ENCODE peak calls at places on chromosomes 11 and 22, in seven cellular contexts. K is amniotic stem cell; Q is Calu3; S is fibroblast of lung; J is pancreas; B is stimulated activated CD8-positive, alpha-beta memory T cell treated with anti-CD3 and anti-CD28 coated beads, Interleukin-4, amount 100 ng/mL, for 48 hours; V is Panc1. Y is an unnamed sample.

GRCh38 chr11:103744496-103745153 is 291.8 kb upstream of the DDI1 start:
- DNase-seq in B (no peak), J (no peak), Q (no peak), S (peak), K (no peak), V (no peak), Y (no peak)

GRCh38 chr11:110526323-110526722 is 96.6 kb downstream of the FDX1 start:
- DNase-seq in S (no peak), V (no peak), B (no peak), J (no peak), K (no peak), Q (no peak), Y (no peak)

GRCh38 chr11:102500829-102501228 is 29.7 kb downstream of the MMP7 start:
- DNase-seq in K (no peak), B (no peak), V (no peak), S (no peak), Q (no peak), J (no peak), Y (no peak)

GRCh38 chr11:2521681-2522630 is 77.1 kb downstream of the KCNQ1 start:
- DNase-seq in Q (no peak), V (no peak), K (no peak), B (no peak), S (no peak), J (peak), Y (peak)

GRCh38 chr22:46043339-46043738 is 66.4 kb upstream of the WNT7B start:
- DNase-seq in S (no peak), Q (no peak), K (no peak), B (no peak), J (no peak), V (no peak), Y (peak)

GRCh38 chr11:93740031-93740801 is 1.1 kb downstream of the TAF1D start:
- DNase-seq in K (no peak), J (peak), S (peak), V (no peak), B (peak), Q (peak), Y (peak)

GRCh38 chr22:27896251-27896650 is 22.8 kb downstream of the PITPNB start:
- DNase-seq in Q (no peak), J (no peak), S (no peak), B (no peak), V (no peak), K (no peak), Y (no peak)

GRCh38 chr11:17405232-17406005 is 17.0 kb upstream of the KCNJ11 start:
- DNase-seq in Q (peak), J (peak), K (no peak), S (peak), B (no peak), V (no peak), Y (no peak)

GRCh38 chr22:23032681-23033080 is 37.6 kb upstream of the GNAZ start:
- DNase-seq in V (no peak), S (no peak), Q (no peak), B (no peak), K (no peak), J (no peak), Y (no peak)

GRCh38 chr22:49015993-49016908 is 811.4 kb downstream of the BRD1 start:
- DNase-seq in V (no peak), K (no peak), S (no peak), Q (no peak), J (no peak), B (peak), Y (peak)

GRCh38 chr22:27252282-27253049 is 549.1 kb downstream of the MN1 start:
- DNase-seq in S (peak), Q (peak), B (no peak), J (no peak), V (no peak), K (no peak), Y (no peak)

GRCh38 chr22:19825016-19825339 is 29.7 kb downstream of the GNB1L start:
- DNase-seq in B (no peak), J (peak), Q (no peak), S (no peak), K (no peak), V (no peak), Y (peak)

GRCh38 chr11:65634440-65634839 is 3.5 kb upstream of the SIPA1 start:
- DNase-seq in S (no peak), K (no peak), B (no peak), V (no peak), J (no peak), Q (no peak), Y (no peak)

GRCh38 chr11:118870396-118871343 is 13.0 kb upstream of the CXCR5 start:
- DNase-seq in V (no peak), J (peak), S (peak), Q (peak), K (no peak), B (no peak), Y (no peak)

GRCh38 chr11:67272327-67273259 is 6.3 kb downstream of the GRK2 start:
- DNase-seq in S (no peak), K (no peak), J (no peak), V (no peak), Q (no peak), B (no peak), Y (peak)

GRCh38 chr22:25081409-25081824 is 118.2 kb upstream of the CRYBB3 start:
- DNase-seq in K (no peak), B (peak), J (no peak), S (no peak), Q (peak), V (peak), Y (peak)

GRCh38 chr11:76512851-76513653 is 68.2 kb downstream of the EMSY start:
- DNase-seq in V (no peak), K (no peak), S (peak), J (no peak), B (no peak), Q (no peak), Y (no peak)

GRCh38 chr11:86592659-86593451 is 79.6 kb downstream of the ME3 start:
- DNase-seq in S (peak), B (peak), V (peak), Q (peak), J (peak), K (no peak), Y (peak)

GRCh38 chr11:33040127-33040861 is 922 bp downstream of the TCP11L1 start:
- DNase-seq in V (no peak), Q (no peak), J (no peak), S (peak), K (no peak), B (peak), Y (peak)